ENCODE peak calls at places on chromosomes 4 and X, in four cellular contexts. Q is HFFc6, C is astrocyte of the spinal cord, G is endothelial cell. D is an unnamed sample.

GRCh38 chr4:169307581-169307980 is 36.8 kb upstream of the SH3RF1 start:
- DNase-seq in Q (no peak), C (no peak), G (no peak), D (no peak)

GRCh38 chrX:41259516-41259915 is 74.4 kb upstream of the DDX3X start:
- DNase-seq in Q (no peak), C (no peak), G (no peak), D (no peak)

GRCh38 chr4:138911903-138912713 is 103.5 kb upstream of the NOCT start:
- DNase-seq in Q (no peak), C (no peak), G (no peak), D (no peak)

GRCh38 chr4:140004580-140005314 is 149.2 kb downstream of the MAML3 start:
- DNase-seq in Q (no peak), C (peak; percentile 61), G (peak; percentile 39), D (no peak)

GRCh38 chrX:45001038-45001437 is 128.1 kb downstream of the KDM6A start:
- DNase-seq in Q (no peak), C (no peak), G (no peak), D (no peak)

GRCh38 chr4:22667332-22667731 is 25.4 kb upstream of the GBA3 start:
- DNase-seq in Q (no peak), C (no peak), G (no peak), D (no peak)

GRCh38 chr4:89708903-89709361 is 128.0 kb downstream of the SNCA start:
- DNase-seq in Q (no peak), C (peak; percentile 56), G (peak; percentile 29), D (no peak)

GRCh38 chr4:139522457-139522856 is 33.6 kb downstream of the SETD7 start:
- DNase-seq in Q (no peak), C (no peak), G (no peak), D (no peak)

GRCh38 chr4:99868126-99868596 is 26.1 kb downstream of the LAMTOR3 start:
- DNase-seq in Q (peak; percentile 73), C (peak; percentile 53), G (no peak), D (no peak)

GRCh38 chr4:139665079-139665689 is 435 bp upstream of the MGST2 start:
- DNase-seq in Q (no peak), C (no peak), G (no peak), D (no peak)

GRCh38 chr4:111871802-111872201 is 273.5 kb upstream of the FAM241A start:
- DNase-seq in Q (no peak), C (no peak), G (no peak), D (no peak)

GRCh38 chr4:111879539-111879938 is 265.7 kb upstream of the FAM241A start:
- DNase-seq in Q (no peak), C (no peak), G (no peak), D (no peak)

GRCh38 chr4:111869339-111869738 is 275.9 kb upstream of the FAM241A start:
- DNase-seq in Q (no peak), C (no peak), G (no peak), D (no peak)

DNA sequence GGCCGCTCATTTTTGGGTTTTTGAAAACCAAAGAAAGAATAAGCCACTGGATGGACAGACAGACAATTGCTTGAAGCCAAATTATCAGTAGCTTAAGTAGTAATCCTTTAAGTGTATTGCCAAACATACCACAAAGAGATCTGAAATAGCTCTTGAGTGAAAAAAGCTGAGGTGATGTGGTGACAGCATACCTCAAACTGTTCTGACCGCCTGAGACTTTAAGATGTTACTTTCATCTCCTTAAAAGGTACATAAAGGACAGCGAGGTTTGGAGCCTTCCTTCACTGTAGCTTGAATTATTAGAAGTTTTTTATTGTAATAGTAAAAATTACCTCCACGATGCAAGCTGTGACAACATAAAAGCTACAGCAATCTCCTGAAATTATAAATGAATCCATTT is 271.5 kb upstream of the FAM241A start:
- DNase-seq in Q (no peak), C (no peak), G (no peak), D (no peak)
- TF ChIP-seq CTCF in Q (no peak), C (no peak), G (no peak), D (no peak)

GRCh38 chr4:159103406-159104131 is 690 bp downstream of the RAPGEF2 start:
- DNase-seq in Q (peak; percentile 6), C (peak; percentile 52), G (peak; percentile 41), D (peak; percentile 61)
- TF ChIP-seq CTCF in Q (no peak), C (no peak), G (no peak), D (no peak)

GRCh38 chrX:66815227-66815626 is 176.3 kb upstream of the EDA2R start:
- DNase-seq in Q (no peak), C (no peak), G (no peak), D (no peak)
- TF ChIP-seq CTCF in Q (no peak), C (no peak), G (no peak), D (no peak)

GRCh38 chr4:132619968-132620367 is 529.1 kb upstream of the PCDH10 start:
- DNase-seq in Q (no peak), C (no peak), G (no peak), D (no peak)

DNA sequence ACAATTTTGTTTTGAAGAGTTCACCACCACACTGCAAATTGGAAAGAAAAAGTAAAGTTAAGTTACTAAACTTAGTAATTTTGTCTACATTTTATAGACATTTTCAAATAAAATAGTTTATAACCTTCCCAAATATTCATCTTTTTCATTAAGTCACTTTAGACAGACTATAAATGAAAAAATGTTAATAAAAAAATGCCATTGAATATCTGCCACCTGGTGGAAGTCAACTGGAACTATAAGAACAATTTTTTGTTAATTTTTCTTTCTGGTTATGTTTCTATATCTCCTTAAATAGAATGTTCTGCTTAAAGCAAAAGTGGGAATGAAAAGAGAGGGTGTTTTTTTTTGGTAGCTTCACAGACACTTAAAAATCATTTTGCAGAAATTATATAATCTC is 534.4 kb upstream of the PCDH10 start:
- DNase-seq in Q (no peak), C (peak; percentile 20), G (no peak), D (no peak)
- TF ChIP-seq CTCF in Q (peak; percentile 83), C (peak; percentile 38), G (peak; percentile 85), D (no peak)